ENCODE peak calls at places on chromosomes 7 and 10, in eight cellular contexts. One of them, this sample, is unnamed.

GRCh38 chr7:15309891-15310290 is 251.9 kb downstream of the AGMO start:
- DNase-seq in cardiac muscle cell: peak
- DNase-seq in activated gamma-delta T cell: no peak
- DNase-seq in stimulated activated CD4-positive, alpha-beta T cell treated with anti-CD3 and anti-CD28 coated beads, Interleukin-2, amount 100 ng/mL, for 24 hours: no peak
- DNase-seq in KBM-7: no peak
- DNase-seq in HuH-7.5: no peak
- DNase-seq in amniotic epithelial cell: peak
- DNase-seq in posterior vena cava: no peak
- DNase-seq in this sample: no peak

GRCh38 chr7:138481447-138482380 is 21.7 kb downstream of the TRIM24 start:
- DNase-seq in cardiac muscle cell: no peak
- DNase-seq in activated gamma-delta T cell: no peak
- DNase-seq in stimulated activated CD4-positive, alpha-beta T cell treated with anti-CD3 and anti-CD28 coated beads, Interleukin-2, amount 100 ng/mL, for 24 hours: no peak
- DNase-seq in KBM-7: no peak
- DNase-seq in HuH-7.5: no peak
- DNase-seq in amniotic epithelial cell: no peak
- DNase-seq in posterior vena cava: no peak
- DNase-seq in this sample: no peak

GRCh38 chr7:127745445-127745844 is 93.5 kb downstream of the SND1 start:
- DNase-seq in cardiac muscle cell: no peak
- DNase-seq in activated gamma-delta T cell: no peak
- DNase-seq in stimulated activated CD4-positive, alpha-beta T cell treated with anti-CD3 and anti-CD28 coated beads, Interleukin-2, amount 100 ng/mL, for 24 hours: no peak
- DNase-seq in KBM-7: no peak
- DNase-seq in HuH-7.5: no peak
- DNase-seq in amniotic epithelial cell: no peak
- DNase-seq in posterior vena cava: no peak
- DNase-seq in this sample: no peak

GRCh38 chr7:85156661-85157213 is 30.1 kb downstream of the SEMA3D start:
- DNase-seq in cardiac muscle cell: no peak
- DNase-seq in activated gamma-delta T cell: no peak
- DNase-seq in stimulated activated CD4-positive, alpha-beta T cell treated with anti-CD3 and anti-CD28 coated beads, Interleukin-2, amount 100 ng/mL, for 24 hours: no peak
- DNase-seq in KBM-7: no peak
- DNase-seq in HuH-7.5: no peak
- DNase-seq in amniotic epithelial cell: no peak
- DNase-seq in posterior vena cava: no peak
- DNase-seq in this sample: no peak

GRCh38 chr7:7596156-7596555 is 29.5 kb downstream of the MIOS start:
- DNase-seq in cardiac muscle cell: no peak
- DNase-seq in activated gamma-delta T cell: no peak
- DNase-seq in stimulated activated CD4-positive, alpha-beta T cell treated with anti-CD3 and anti-CD28 coated beads, Interleukin-2, amount 100 ng/mL, for 24 hours: no peak
- DNase-seq in KBM-7: no peak
- DNase-seq in HuH-7.5: no peak
- DNase-seq in amniotic epithelial cell: no peak
- DNase-seq in posterior vena cava: no peak
- DNase-seq in this sample: no peak

GRCh38 chr7:158016171-158017087 is 571.2 kb downstream of the PTPRN2 start:
- DNase-seq in cardiac muscle cell: no peak
- DNase-seq in activated gamma-delta T cell: no peak
- DNase-seq in stimulated activated CD4-positive, alpha-beta T cell treated with anti-CD3 and anti-CD28 coated beads, Interleukin-2, amount 100 ng/mL, for 24 hours: no peak
- DNase-seq in KBM-7: no peak
- DNase-seq in HuH-7.5: no peak
- DNase-seq in amniotic epithelial cell: no peak
- DNase-seq in posterior vena cava: peak
- DNase-seq in this sample: no peak

GRCh38 chr7:158494643-158495042 is 93.0 kb downstream of the PTPRN2 start:
- DNase-seq in cardiac muscle cell: no peak
- DNase-seq in activated gamma-delta T cell: no peak
- DNase-seq in stimulated activated CD4-positive, alpha-beta T cell treated with anti-CD3 and anti-CD28 coated beads, Interleukin-2, amount 100 ng/mL, for 24 hours: no peak
- DNase-seq in KBM-7: no peak
- DNase-seq in HuH-7.5: no peak
- DNase-seq in amniotic epithelial cell: no peak
- DNase-seq in posterior vena cava: no peak
- DNase-seq in this sample: no peak

GRCh38 chr10:19929466-19930140 is 113.4 kb downstream of the PLXDC2 start:
- DNase-seq in cardiac muscle cell: peak
- DNase-seq in activated gamma-delta T cell: no peak
- DNase-seq in stimulated activated CD4-positive, alpha-beta T cell treated with anti-CD3 and anti-CD28 coated beads, Interleukin-2, amount 100 ng/mL, for 24 hours: no peak
- DNase-seq in KBM-7: peak
- DNase-seq in HuH-7.5: no peak
- DNase-seq in amniotic epithelial cell: peak
- DNase-seq in posterior vena cava: no peak
- DNase-seq in this sample: no peak

GRCh38 chr7:2138146-2138765 is 94.5 kb downstream of the MAD1L1 start:
- DNase-seq in cardiac muscle cell: no peak
- DNase-seq in activated gamma-delta T cell: no peak
- DNase-seq in stimulated activated CD4-positive, alpha-beta T cell treated with anti-CD3 and anti-CD28 coated beads, Interleukin-2, amount 100 ng/mL, for 24 hours: peak
- DNase-seq in KBM-7: peak
- DNase-seq in HuH-7.5: no peak
- DNase-seq in amniotic epithelial cell: no peak
- DNase-seq in posterior vena cava: no peak
- DNase-seq in this sample: peak

GRCh38 chr7:43328785-43329380 is 216.4 kb downstream of the HECW1 start:
- DNase-seq in cardiac muscle cell: no peak
- DNase-seq in activated gamma-delta T cell: no peak
- DNase-seq in stimulated activated CD4-positive, alpha-beta T cell treated with anti-CD3 and anti-CD28 coated beads, Interleukin-2, amount 100 ng/mL, for 24 hours: no peak
- DNase-seq in KBM-7: no peak
- DNase-seq in HuH-7.5: no peak
- DNase-seq in amniotic epithelial cell: no peak
- DNase-seq in posterior vena cava: no peak
- DNase-seq in this sample: no peak

GRCh38 chr10:86673216-86673826 is 5.0 kb downstream of the LDB3 start:
- DNase-seq in cardiac muscle cell: no peak
- DNase-seq in activated gamma-delta T cell: no peak
- DNase-seq in stimulated activated CD4-positive, alpha-beta T cell treated with anti-CD3 and anti-CD28 coated beads, Interleukin-2, amount 100 ng/mL, for 24 hours: no peak
- DNase-seq in KBM-7: no peak
- DNase-seq in HuH-7.5: no peak
- DNase-seq in amniotic epithelial cell: no peak
- DNase-seq in posterior vena cava: no peak
- DNase-seq in this sample: no peak

GRCh38 chr7:39633563-39634550 is 10.5 kb downstream of the RALA start:
- DNase-seq in cardiac muscle cell: no peak
- DNase-seq in activated gamma-delta T cell: no peak
- DNase-seq in stimulated activated CD4-positive, alpha-beta T cell treated with anti-CD3 and anti-CD28 coated beads, Interleukin-2, amount 100 ng/mL, for 24 hours: no peak
- DNase-seq in KBM-7: no peak
- DNase-seq in HuH-7.5: no peak
- DNase-seq in amniotic epithelial cell: no peak
- DNase-seq in posterior vena cava: no peak
- DNase-seq in this sample: no peak

GRCh38 chr7:157694389-157694665 is 357.5 kb downstream of the DNAJB6 start:
- DNase-seq in cardiac muscle cell: no peak
- DNase-seq in activated gamma-delta T cell: no peak
- DNase-seq in stimulated activated CD4-positive, alpha-beta T cell treated with anti-CD3 and anti-CD28 coated beads, Interleukin-2, amount 100 ng/mL, for 24 hours: no peak
- DNase-seq in KBM-7: no peak
- DNase-seq in HuH-7.5: no peak
- DNase-seq in amniotic epithelial cell: no peak
- DNase-seq in posterior vena cava: peak
- DNase-seq in this sample: no peak

GRCh38 chr7:46034056-46034768 is 113.1 kb upstream of the IGFBP3 start:
- DNase-seq in cardiac muscle cell: peak
- DNase-seq in activated gamma-delta T cell: no peak
- DNase-seq in stimulated activated CD4-positive, alpha-beta T cell treated with anti-CD3 and anti-CD28 coated beads, Interleukin-2, amount 100 ng/mL, for 24 hours: no peak
- DNase-seq in KBM-7: no peak
- DNase-seq in HuH-7.5: no peak
- DNase-seq in amniotic epithelial cell: peak
- DNase-seq in posterior vena cava: no peak
- DNase-seq in this sample: no peak

GRCh38 chr10:5547934-5548660 is 23.3 kb downstream of the CALML3 start:
- DNase-seq in cardiac muscle cell: peak
- DNase-seq in activated gamma-delta T cell: no peak
- DNase-seq in stimulated activated CD4-positive, alpha-beta T cell treated with anti-CD3 and anti-CD28 coated beads, Interleukin-2, amount 100 ng/mL, for 24 hours: no peak
- DNase-seq in KBM-7: no peak
- DNase-seq in HuH-7.5: peak
- DNase-seq in amniotic epithelial cell: no peak
- DNase-seq in posterior vena cava: peak
- DNase-seq in this sample: no peak

GRCh38 chr7:151686016-151686766 is 166.5 kb upstream of the RHEB start:
- DNase-seq in cardiac muscle cell: no peak
- DNase-seq in activated gamma-delta T cell: no peak
- DNase-seq in stimulated activated CD4-positive, alpha-beta T cell treated with anti-CD3 and anti-CD28 coated beads, Interleukin-2, amount 100 ng/mL, for 24 hours: no peak
- DNase-seq in KBM-7: no peak
- DNase-seq in HuH-7.5: no peak
- DNase-seq in amniotic epithelial cell: no peak
- DNase-seq in posterior vena cava: peak
- DNase-seq in this sample: no peak

GRCh38 chr7:84729284-84729683 is 457.6 kb downstream of the SEMA3D start:
- DNase-seq in cardiac muscle cell: peak
- DNase-seq in activated gamma-delta T cell: no peak
- DNase-seq in stimulated activated CD4-positive, alpha-beta T cell treated with anti-CD3 and anti-CD28 coated beads, Interleukin-2, amount 100 ng/mL, for 24 hours: no peak
- DNase-seq in KBM-7: no peak
- DNase-seq in HuH-7.5: no peak
- DNase-seq in amniotic epithelial cell: peak
- DNase-seq in posterior vena cava: no peak
- DNase-seq in this sample: no peak

GRCh38 chr7:2796358-2797352 is 47.5 kb downstream of the GNA12 start:
- DNase-seq in cardiac muscle cell: peak
- DNase-seq in activated gamma-delta T cell: no peak
- DNase-seq in stimulated activated CD4-positive, alpha-beta T cell treated with anti-CD3 and anti-CD28 coated beads, Interleukin-2, amount 100 ng/mL, for 24 hours: no peak
- DNase-seq in KBM-7: no peak
- DNase-seq in HuH-7.5: no peak
- DNase-seq in amniotic epithelial cell: peak
- DNase-seq in posterior vena cava: peak
- DNase-seq in this sample: no peak

GRCh38 chr7:6725003-6725402 is 18.3 kb upstream of the ZNF12 start:
- DNase-seq in cardiac muscle cell: no peak
- DNase-seq in activated gamma-delta T cell: no peak
- DNase-seq in stimulated activated CD4-positive, alpha-beta T cell treated with anti-CD3 and anti-CD28 coated beads, Interleukin-2, amount 100 ng/mL, for 24 hours: no peak
- DNase-seq in KBM-7: peak
- DNase-seq in HuH-7.5: no peak
- DNase-seq in amniotic epithelial cell: no peak
- DNase-seq in posterior vena cava: no peak
- DNase-seq in this sample: peak

GRCh38 chr7:25478925-25479324 is 250.6 kb upstream of the NPVF start:
- DNase-seq in cardiac muscle cell: no peak
- DNase-seq in activated gamma-delta T cell: no peak
- DNase-seq in stimulated activated CD4-positive, alpha-beta T cell treated with anti-CD3 and anti-CD28 coated beads, Interleukin-2, amount 100 ng/mL, for 24 hours: no peak
- DNase-seq in KBM-7: no peak
- DNase-seq in HuH-7.5: no peak
- DNase-seq in amniotic epithelial cell: peak
- DNase-seq in posterior vena cava: no peak
- DNase-seq in this sample: no peak

GRCh38 chr7:159097661-159098423 is 46.8 kb downstream of the VIPR2 start:
- DNase-seq in cardiac muscle cell: no peak
- DNase-seq in activated gamma-delta T cell: no peak
- DNase-seq in stimulated activated CD4-positive, alpha-beta T cell treated with anti-CD3 and anti-CD28 coated beads, Interleukin-2, amount 100 ng/mL, for 24 hours: no peak
- DNase-seq in KBM-7: no peak
- DNase-seq in HuH-7.5: no peak
- DNase-seq in amniotic epithelial cell: no peak
- DNase-seq in posterior vena cava: peak
- DNase-seq in this sample: no peak

GRCh38 chr10:33333260-33334169 is 952 bp downstream of the NRP1 start:
- DNase-seq in cardiac muscle cell: peak
- DNase-seq in activated gamma-delta T cell: no peak
- DNase-seq in stimulated activated CD4-positive, alpha-beta T cell treated with anti-CD3 and anti-CD28 coated beads, Interleukin-2, amount 100 ng/mL, for 24 hours: peak
- DNase-seq in KBM-7: peak
- DNase-seq in HuH-7.5: no peak
- DNase-seq in amniotic epithelial cell: peak
- DNase-seq in posterior vena cava: no peak
- DNase-seq in this sample: no peak

GRCh38 chr7:26291699-26292538 is at the start of gene SNX10:
- DNase-seq in cardiac muscle cell: peak
- DNase-seq in activated gamma-delta T cell: peak
- DNase-seq in stimulated activated CD4-positive, alpha-beta T cell treated with anti-CD3 and anti-CD28 coated beads, Interleukin-2, amount 100 ng/mL, for 24 hours: peak
- DNase-seq in KBM-7: peak
- DNase-seq in HuH-7.5: peak
- DNase-seq in amniotic epithelial cell: no peak
- DNase-seq in posterior vena cava: peak
- DNase-seq in this sample: peak